ENCODE peak calls at places on chromosomes 12 and 14, in four cellular contexts. S, I, W and G are unnamed samples.

GRCh38 chr12:51379571-51379970 is 11.6 kb downstream of the GALNT6 start:
- ATAC-seq in W (no peak), S (no peak), I (no peak), G (no peak)

GRCh38 chr14:49984419-49984818 is 91.5 kb downstream of the ARF6 start:
- ATAC-seq in I (no peak), S (no peak), W (no peak), G (no peak)

GRCh38 chr12:31221566-31221945 is 104.4 kb downstream of the SINHCAF start:
- ATAC-seq in I (no peak), W (no peak), S (no peak), G (no peak)

GRCh38 chr12:120181991-120182631 is 12.4 kb downstream of the GCN1 start:
- ATAC-seq in S (peak; percentile 82), W (peak; percentile 76), I (no peak), G (peak; percentile 68)

GRCh38 chr12:15846887-15847286 is 35.3 kb upstream of the STRAP start:
- ATAC-seq in W (no peak), I (peak; percentile 85), S (no peak), G (no peak)

GRCh38 chr14:86481105-86481504 is 951.2 kb downstream of the FLRT2 start:
- ATAC-seq in W (peak; percentile 62), S (no peak), I (peak; percentile 68), G (no peak)

GRCh38 chr12:70724444-70724843 is 87.2 kb upstream of the PTPRB start:
- ATAC-seq in S (peak; percentile 24), I (no peak), W (no peak), G (no peak)

GRCh38 chr12:124784871-124785572 is 78.6 kb downstream of the SCARB1 start:
- ATAC-seq in I (no peak), W (no peak), S (no peak), G (no peak)

GRCh38 chr14:74207943-74208342 is 31.3 kb upstream of the VSX2 start:
- ATAC-seq in I (no peak), S (no peak), W (no peak), G (no peak)